ENCODE peak calls at places on chromosomes 5 and 9, in seven cellular contexts. One of them, this sample, is unnamed.

GRCh38 chr9:106403081-106403480 is 459.9 kb upstream of the ZNF462 start:
- DNase-seq in left ventricle myocardium inferior: no peak
- DNase-seq in kidney: no peak
- DNase-seq in prostate gland: no peak
- DNase-seq in uterus: no peak
- DNase-seq in GM12878: no peak
- DNase-seq in PC-3: peak; percentile 76
- DNase-seq in this sample: peak; percentile 19

GRCh38 chr9:134490446-134490845 is 151.2 kb upstream of the COL5A1 start:
- DNase-seq in left ventricle myocardium inferior: no peak
- DNase-seq in kidney: peak; percentile 41
- DNase-seq in prostate gland: no peak
- DNase-seq in uterus: no peak
- DNase-seq in GM12878: no peak
- DNase-seq in PC-3: no peak
- DNase-seq in this sample: no peak

GRCh38 chr9:98607787-98608186 is 100.9 kb downstream of the GABBR2 start:
- DNase-seq in left ventricle myocardium inferior: no peak
- DNase-seq in kidney: no peak
- DNase-seq in prostate gland: no peak
- DNase-seq in uterus: no peak
- DNase-seq in GM12878: no peak
- DNase-seq in PC-3: peak; percentile 16
- DNase-seq in this sample: peak; percentile 89

GRCh38 chr9:109341561-109341960 is 20.7 kb upstream of the EPB41L4B start:
- DNase-seq in left ventricle myocardium inferior: no peak
- DNase-seq in kidney: no peak
- DNase-seq in prostate gland: no peak
- DNase-seq in uterus: no peak
- DNase-seq in GM12878: no peak
- DNase-seq in PC-3: peak; percentile 37
- DNase-seq in this sample: no peak

GRCh38 chr5:108380531-108381021 is 1.3 kb downstream of the FBXL17 start:
- DNase-seq in left ventricle myocardium inferior: peak; percentile 63
- DNase-seq in kidney: peak; percentile 88
- DNase-seq in prostate gland: peak; percentile 10
- DNase-seq in uterus: peak; percentile 42
- DNase-seq in GM12878: peak; percentile 43
- DNase-seq in PC-3: peak; percentile 40
- DNase-seq in this sample: peak; percentile 56

GRCh38 chr5:14016549-14016948 is 72.1 kb upstream of the DNAH5 start:
- DNase-seq in left ventricle myocardium inferior: no peak
- DNase-seq in kidney: no peak
- DNase-seq in prostate gland: no peak
- DNase-seq in uterus: no peak
- DNase-seq in GM12878: no peak
- DNase-seq in PC-3: no peak
- DNase-seq in this sample: no peak

GRCh38 chr5:38029431-38030065 is 189.7 kb upstream of the GDNF start:
- DNase-seq in left ventricle myocardium inferior: no peak
- DNase-seq in kidney: no peak
- DNase-seq in prostate gland: no peak
- DNase-seq in uterus: no peak
- DNase-seq in GM12878: no peak
- DNase-seq in PC-3: peak; percentile 23
- DNase-seq in this sample: no peak

GRCh38 chr9:122320346-122320995 is 50.4 kb upstream of the PTGS1 start:
- DNase-seq in left ventricle myocardium inferior: no peak
- DNase-seq in kidney: no peak
- DNase-seq in prostate gland: no peak
- DNase-seq in uterus: no peak
- DNase-seq in GM12878: no peak
- DNase-seq in PC-3: no peak
- DNase-seq in this sample: no peak

GRCh38 chr5:1058988-1059883 is 50.6 kb downstream of the NKD2 start:
- DNase-seq in left ventricle myocardium inferior: peak; percentile 16
- DNase-seq in kidney: peak; percentile 75
- DNase-seq in prostate gland: no peak
- DNase-seq in uterus: no peak
- DNase-seq in GM12878: no peak
- DNase-seq in PC-3: no peak
- DNase-seq in this sample: no peak

GRCh38 chr9:79196606-79197005 is 375.2 kb upstream of the TLE4 start:
- DNase-seq in left ventricle myocardium inferior: no peak
- DNase-seq in kidney: no peak
- DNase-seq in prostate gland: no peak
- DNase-seq in uterus: no peak
- DNase-seq in GM12878: no peak
- DNase-seq in PC-3: no peak
- DNase-seq in this sample: peak; percentile 67

GRCh38 chr5:146130440-146131045 is 25.2 kb upstream of the PLAC8L1 start:
- DNase-seq in left ventricle myocardium inferior: no peak
- DNase-seq in kidney: no peak
- DNase-seq in prostate gland: no peak
- DNase-seq in uterus: no peak
- DNase-seq in GM12878: no peak
- DNase-seq in PC-3: peak; percentile 56
- DNase-seq in this sample: peak; percentile 66

GRCh38 chr5:39379683-39380082 is 15.4 kb upstream of the C9 start:
- DNase-seq in left ventricle myocardium inferior: no peak
- DNase-seq in kidney: no peak
- DNase-seq in prostate gland: no peak
- DNase-seq in uterus: no peak
- DNase-seq in GM12878: no peak
- DNase-seq in PC-3: no peak
- DNase-seq in this sample: no peak

GRCh38 chr9:37198034-37198718 is 77.8 kb downstream of the ZCCHC7 start:
- DNase-seq in left ventricle myocardium inferior: no peak
- DNase-seq in kidney: no peak
- DNase-seq in prostate gland: no peak
- DNase-seq in uterus: no peak
- DNase-seq in GM12878: no peak
- DNase-seq in PC-3: no peak
- DNase-seq in this sample: no peak

GRCh38 chr9:7636297-7636696 is 163.3 kb downstream of the DMAC1 start:
- DNase-seq in left ventricle myocardium inferior: no peak
- DNase-seq in kidney: no peak
- DNase-seq in prostate gland: no peak
- DNase-seq in uterus: no peak
- DNase-seq in GM12878: no peak
- DNase-seq in PC-3: no peak
- DNase-seq in this sample: no peak

GRCh38 chr9:75824816-75825568 is 65.5 kb upstream of the PCSK5 start:
- DNase-seq in left ventricle myocardium inferior: no peak
- DNase-seq in kidney: no peak
- DNase-seq in prostate gland: no peak
- DNase-seq in uterus: no peak
- DNase-seq in GM12878: no peak
- DNase-seq in PC-3: no peak
- DNase-seq in this sample: no peak

GRCh38 chr9:35756743-35757526 is 2.9 kb upstream of the MSMP start:
- DNase-seq in left ventricle myocardium inferior: peak; percentile 72
- DNase-seq in kidney: peak; percentile 94
- DNase-seq in prostate gland: peak; percentile 44
- DNase-seq in uterus: peak; percentile 73
- DNase-seq in GM12878: no peak
- DNase-seq in PC-3: peak; percentile 61
- DNase-seq in this sample: peak; percentile 38

GRCh38 chr9:35759795-35760194 is 5.7 kb upstream of the MSMP start:
- DNase-seq in left ventricle myocardium inferior: no peak
- DNase-seq in kidney: no peak
- DNase-seq in prostate gland: no peak
- DNase-seq in uterus: no peak
- DNase-seq in GM12878: no peak
- DNase-seq in PC-3: no peak
- DNase-seq in this sample: no peak

GRCh38 chr9:35760651-35761050 is 6.6 kb upstream of the MSMP start:
- DNase-seq in left ventricle myocardium inferior: no peak
- DNase-seq in kidney: no peak
- DNase-seq in prostate gland: no peak
- DNase-seq in uterus: no peak
- DNase-seq in GM12878: no peak
- DNase-seq in PC-3: peak; percentile 36
- DNase-seq in this sample: no peak

GRCh38 chr9:35757527-35758275 is 3.6 kb upstream of the MSMP start:
- DNase-seq in left ventricle myocardium inferior: no peak
- DNase-seq in kidney: no peak
- DNase-seq in prostate gland: peak; percentile 24
- DNase-seq in uterus: no peak
- DNase-seq in GM12878: no peak
- DNase-seq in PC-3: peak; percentile 60
- DNase-seq in this sample: no peak

DNA sequence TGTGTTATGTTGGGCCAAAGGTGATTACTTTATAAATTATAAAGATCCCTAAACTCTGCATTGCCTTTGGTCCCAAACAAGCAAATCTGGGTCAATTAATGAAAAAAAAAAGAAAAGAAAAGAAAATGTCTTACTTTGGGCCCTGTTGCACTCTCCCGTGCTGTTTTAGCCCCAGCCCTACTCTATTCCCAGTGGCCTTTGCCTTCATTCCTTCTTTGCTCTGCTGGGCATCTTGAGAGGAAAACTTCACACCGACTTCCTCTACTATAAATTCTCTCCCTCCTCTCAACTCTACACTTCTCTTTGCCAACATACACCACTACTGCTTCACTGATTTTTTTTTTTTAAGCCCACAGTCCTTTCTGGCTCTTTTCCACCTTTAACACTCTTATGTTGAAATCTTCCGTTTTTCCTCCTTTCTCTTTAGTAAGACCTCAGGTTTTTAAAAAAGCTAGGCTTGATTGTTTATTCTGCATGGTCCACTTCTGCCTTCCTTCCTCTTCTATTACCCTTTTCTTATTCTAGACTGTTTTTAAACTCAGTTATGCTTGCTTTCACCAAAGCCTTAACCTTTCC is 4.5 kb upstream of the MSMP start:
- DNase-seq in left ventricle myocardium inferior: no peak
- DNase-seq in kidney: no peak
- DNase-seq in prostate gland: no peak
- DNase-seq in uterus: no peak
- DNase-seq in GM12878: no peak
- DNase-seq in PC-3: no peak
- DNase-seq in this sample: no peak
- H3K4me3 ChIP-seq in left ventricle myocardium inferior: no peak overlapping the region
- H3K4me3 ChIP-seq in kidney: no peak overlapping the region
- H3K4me3 ChIP-seq in prostate gland: no peak overlapping the region
- H3K4me3 ChIP-seq in uterus: no peak overlapping the region
- H3K4me3 ChIP-seq in GM12878: peak overlapping the region; percentile 87
- H3K4me3 ChIP-seq in PC-3: no peak overlapping the region
- H3K4me3 ChIP-seq in this sample: no peak overlapping the region

GRCh38 chr9:138025908-138026307 is 148.3 kb downstream of the CACNA1B start:
- DNase-seq in left ventricle myocardium inferior: no peak
- DNase-seq in kidney: peak; percentile 31
- DNase-seq in prostate gland: no peak
- DNase-seq in uterus: no peak
- DNase-seq in GM12878: no peak
- DNase-seq in PC-3: no peak
- DNase-seq in this sample: no peak
- H3K9me3 ChIP-seq in left ventricle myocardium inferior: no peaks in the 10 kb centered on the region
- H3K9me3 ChIP-seq in kidney: no peaks in the 10 kb centered on the region
- H3K9me3 ChIP-seq in prostate gland: no peaks in the 10 kb centered on the region
- H3K9me3 ChIP-seq in uterus: no peaks in the 10 kb centered on the region
- H3K9me3 ChIP-seq in GM12878: peaks cover 2% of the 10 kb centered on the region
- H3K9me3 ChIP-seq in PC-3: no peaks in the 10 kb centered on the region
- H3K9me3 ChIP-seq in this sample: no peaks in the 10 kb centered on the region

DNA sequence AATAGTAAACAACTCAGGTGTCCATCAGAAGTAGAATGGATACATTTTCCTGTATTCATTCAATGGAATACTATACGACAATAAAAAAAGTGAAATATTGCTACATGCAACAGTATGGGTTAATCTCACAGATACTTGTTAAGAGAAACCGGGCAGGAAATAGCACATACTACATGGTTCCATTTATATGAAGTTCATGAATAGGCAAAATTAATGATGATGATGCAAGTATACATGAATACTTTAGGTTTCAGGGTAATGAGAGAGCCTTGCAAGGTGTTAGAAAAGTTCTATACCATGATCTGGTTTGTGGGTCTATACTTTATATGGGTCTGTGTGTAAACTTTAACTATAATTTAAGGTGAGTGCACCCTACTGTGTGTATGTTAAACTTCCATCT is 390.4 kb downstream of the ADGRV1 start:
- DNase-seq in left ventricle myocardium inferior: no peak
- DNase-seq in kidney: no peak
- DNase-seq in prostate gland: no peak
- DNase-seq in uterus: no peak
- DNase-seq in GM12878: no peak
- DNase-seq in PC-3: no peak
- DNase-seq in this sample: no peak
- H3K27ac ChIP-seq in left ventricle myocardium inferior: no peak overlapping the region
- H3K27ac ChIP-seq in kidney: no peak overlapping the region
- H3K27ac ChIP-seq in prostate gland: no peak overlapping the region
- H3K27ac ChIP-seq in uterus: no peak overlapping the region
- H3K27ac ChIP-seq in GM12878: no peak overlapping the region
- H3K27ac ChIP-seq in PC-3: no peak overlapping the region
- H3K27ac ChIP-seq in this sample: no peak overlapping the region

GRCh38 chr9:93061260-93061751 is 2.8 kb downstream of the SUSD3 start:
- DNase-seq in left ventricle myocardium inferior: no peak
- DNase-seq in kidney: peak; percentile 40
- DNase-seq in prostate gland: no peak
- DNase-seq in uterus: peak; percentile 62
- DNase-seq in GM12878: no peak
- DNase-seq in PC-3: peak; percentile 7
- DNase-seq in this sample: no peak

GRCh38 chr9:93060746-93061259 is 2.3 kb downstream of the SUSD3 start:
- DNase-seq in left ventricle myocardium inferior: no peak
- DNase-seq in kidney: peak; percentile 39
- DNase-seq in prostate gland: no peak
- DNase-seq in uterus: peak; percentile 91
- DNase-seq in GM12878: peak; percentile 40
- DNase-seq in PC-3: peak; percentile 81
- DNase-seq in this sample: peak; percentile 53

GRCh38 chr9:93059960-93060591 is 1.6 kb downstream of the SUSD3 start:
- DNase-seq in left ventricle myocardium inferior: no peak
- DNase-seq in kidney: peak; percentile 63
- DNase-seq in prostate gland: no peak
- DNase-seq in uterus: no peak
- DNase-seq in GM12878: no peak
- DNase-seq in PC-3: no peak
- DNase-seq in this sample: no peak

GRCh38 chr9:93062364-93062763 is 3.9 kb downstream of the SUSD3 start:
- DNase-seq in left ventricle myocardium inferior: no peak
- DNase-seq in kidney: no peak
- DNase-seq in prostate gland: no peak
- DNase-seq in uterus: no peak
- DNase-seq in GM12878: no peak
- DNase-seq in PC-3: no peak
- DNase-seq in this sample: no peak

DNA sequence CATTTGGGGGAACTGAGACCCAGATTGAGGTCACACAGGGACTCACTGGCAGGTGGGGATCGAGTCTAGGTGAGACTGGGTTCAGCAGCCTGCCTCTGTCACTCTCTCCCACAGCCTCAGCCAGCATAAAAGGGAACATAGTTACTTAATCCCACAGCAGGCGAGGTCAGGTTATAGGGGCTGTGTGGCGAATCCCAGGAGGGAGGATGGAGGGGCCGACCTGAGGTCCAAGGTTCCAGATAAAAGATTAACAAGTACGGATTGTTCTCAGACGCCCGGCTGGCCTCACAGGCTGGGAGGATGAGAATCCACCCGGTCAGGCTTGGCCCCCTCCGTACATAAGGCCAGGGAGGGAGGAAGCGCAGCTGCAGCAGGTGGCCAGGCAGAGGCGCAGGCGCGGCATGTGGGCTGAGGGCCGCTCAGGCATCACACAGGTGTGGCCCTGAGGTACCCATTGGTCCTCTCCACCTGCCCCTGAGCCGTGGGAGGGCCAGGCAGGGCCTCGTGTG is 3.3 kb downstream of the SUSD3 start:
- DNase-seq in left ventricle myocardium inferior: no peak
- DNase-seq in kidney: peak; percentile 84
- DNase-seq in prostate gland: no peak
- DNase-seq in uterus: peak; percentile 44
- DNase-seq in GM12878: peak; percentile 45
- DNase-seq in PC-3: no peak
- DNase-seq in this sample: no peak
- H3K4me3 ChIP-seq in left ventricle myocardium inferior: no peak overlapping the region
- H3K4me3 ChIP-seq in kidney: no peak overlapping the region
- H3K4me3 ChIP-seq in prostate gland: no peak overlapping the region
- H3K4me3 ChIP-seq in uterus: no peak overlapping the region
- H3K4me3 ChIP-seq in GM12878: peak overlapping the region; percentile 81
- H3K4me3 ChIP-seq in PC-3: no peak overlapping the region
- H3K4me3 ChIP-seq in this sample: no peak overlapping the region